ENCODE peak calls at places on chromosomes 7 and 10, in four cellular contexts. R is GM12864, F is OCI-LY7, B is Panc1. I is an unnamed sample.

GRCh38 chr10:13613519-13613918 is 26.8 kb downstream of the PRPF18 start:
- DNase-seq in R (no peak), F (no peak), B (no peak), I (no peak)

GRCh38 chr7:51802698-51803097 is 486.1 kb upstream of the COBL start:
- DNase-seq in R (no peak), F (no peak), B (no peak), I (no peak)

GRCh38 chr10:74953214-74953613 is 126.8 kb downstream of the KAT6B start:
- DNase-seq in R (no peak), F (no peak), B (no peak), I (no peak)

GRCh38 chr10:132516771-132517725 is 20.5 kb upstream of the INPP5A start:
- DNase-seq in R (no peak), F (no peak), B (peak; percentile 72), I (no peak)

GRCh38 chr7:151135866-151136514 is 31.5 kb downstream of the GBX1 start:
- DNase-seq in R (no peak), F (no peak), B (no peak), I (no peak)

GRCh38 chr7:71482284-71482683 is 350.3 kb downstream of the GALNT17 start:
- DNase-seq in R (no peak), F (no peak), B (no peak), I (no peak)

GRCh38 chr10:49615213-49615612 is 1.4 kb downstream of the CHAT start:
- DNase-seq in R (no peak), F (no peak), B (no peak), I (no peak)

GRCh38 chr10:110273474-110273873 is 31.2 kb downstream of the SMNDC1 start:
- DNase-seq in R (no peak), F (no peak), B (no peak), I (peak; percentile 12)

GRCh38 chr7:43454936-43455518 is 127.9 kb upstream of the STK17A start:
- DNase-seq in R (no peak), F (peak; percentile 46), B (no peak), I (peak; percentile 66)

GRCh38 chr7:101121996-101122932 is 4.6 kb upstream of the SERPINE1 start:
- DNase-seq in R (no peak), F (no peak), B (no peak), I (peak; percentile 74)

GRCh38 chr7:90726623-90727022 is 130.5 kb downstream of the CDK14 start:
- DNase-seq in R (no peak), F (no peak), B (no peak), I (no peak)

GRCh38 chr7:78226059-78226658 is 427.6 kb downstream of the PHTF2 start:
- DNase-seq in R (no peak), F (peak; percentile 26), B (peak; percentile 8), I (no peak)

GRCh38 chr7:157302314-157302711 is 34.5 kb upstream of the DNAJB6 start:
- DNase-seq in R (peak; percentile 69), F (peak; percentile 63), B (no peak), I (peak; percentile 71)

GRCh38 chr10:1393481-1393880 is 337.3 kb downstream of the WDR37 start:
- DNase-seq in R (no peak), F (no peak), B (no peak), I (no peak)

GRCh38 chr10:87619705-87620104 is 40.0 kb upstream of the PAPSS2 start:
- DNase-seq in R (no peak), F (no peak), B (no peak), I (no peak)

GRCh38 chr7:77910124-77910523 is 111.6 kb downstream of the PHTF2 start:
- DNase-seq in R (no peak), F (peak; percentile 41), B (no peak), I (no peak)

GRCh38 chr7:153286763-153287162 is 527.2 kb downstream of the ACTR3B start:
- DNase-seq in R (no peak), F (no peak), B (no peak), I (no peak)

GRCh38 chr10:2620827-2621521 is 446.4 kb upstream of the PFKP start:
- DNase-seq in R (no peak), F (no peak), B (no peak), I (no peak)

GRCh38 chr10:33145451-33146188 is 187.6 kb upstream of the ITGB1 start:
- DNase-seq in R (no peak), F (no peak), B (no peak), I (no peak)

GRCh38 chr10:86598151-86598550 is 56.2 kb upstream of the OPN4 start:
- DNase-seq in R (no peak), F (no peak), B (no peak), I (no peak)

GRCh38 chr7:129163875-129164544 is 19.5 kb downstream of the TSPAN33 start:
- DNase-seq in R (peak; percentile 48), F (peak; percentile 69), B (peak; percentile 27), I (no peak)

GRCh38 chr10:21257919-21258318 is 267.6 kb downstream of the SKIDA1 start:
- DNase-seq in R (no peak), F (no peak), B (no peak), I (no peak)

GRCh38 chr7:107168233-107169119 is at the start of gene HBP1:
- DNase-seq in R (peak; percentile 99), F (peak; percentile 99), B (peak; percentile 100), I (peak; percentile 93)

GRCh38 chr7:107171496-107171895 is 2.7 kb downstream of the HBP1 start:
- DNase-seq in R (no peak), F (no peak), B (no peak), I (no peak)

GRCh38 chr7:107167483-107168232 is 1.1 kb upstream of the HBP1 start:
- DNase-seq in R (no peak), F (peak; percentile 72), B (peak; percentile 63), I (no peak)

GRCh38 chr7:107170051-107170661 is 1.4 kb downstream of the HBP1 start:
- DNase-seq in R (no peak), F (no peak), B (no peak), I (no peak)

GRCh38 chr7:107169120-107170050 is 582 bp downstream of the HBP1 start:
- DNase-seq in R (peak; percentile 65), F (peak; percentile 94), B (peak; percentile 98), I (peak; percentile 83)
- TF ChIP-seq CTCF in R (no peak), F (peak; percentile 42), B (no peak), I (no peak)

DNA sequence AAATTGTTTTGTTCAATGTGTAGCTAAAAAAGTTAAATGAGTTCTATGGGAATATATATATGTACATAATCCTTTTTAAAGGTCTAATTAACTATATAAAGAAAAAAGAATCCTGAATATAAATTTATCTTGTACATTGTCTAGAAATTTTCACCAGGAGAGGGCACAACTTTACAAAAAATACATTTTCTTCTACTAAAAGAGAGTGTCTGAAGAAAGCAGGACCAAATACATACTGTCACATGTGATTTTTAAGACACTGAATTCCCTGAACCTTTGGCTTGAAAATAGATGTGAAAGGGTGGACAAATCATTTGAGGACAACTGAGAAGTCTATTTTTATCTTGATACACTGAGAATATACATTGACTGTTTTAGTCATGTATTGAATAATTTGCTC is 204.3 kb downstream of the DGKB start:
- DNase-seq in R (no peak), F (no peak), B (no peak), I (no peak)
- TF ChIP-seq CTCF in R (no peak), F (peak; percentile 34), B (peak; percentile 22), I (peak; percentile 19)

GRCh38 chr10:105063796-105064195 is 422.7 kb downstream of the SORCS3 start:
- DNase-seq in R (peak; percentile 4), F (peak; percentile 17), B (peak; percentile 2), I (peak; percentile 20)
- TF ChIP-seq CTCF in R (peak; percentile 70), F (peak; percentile 78), B (peak; percentile 68), I (peak; percentile 26)

DNA sequence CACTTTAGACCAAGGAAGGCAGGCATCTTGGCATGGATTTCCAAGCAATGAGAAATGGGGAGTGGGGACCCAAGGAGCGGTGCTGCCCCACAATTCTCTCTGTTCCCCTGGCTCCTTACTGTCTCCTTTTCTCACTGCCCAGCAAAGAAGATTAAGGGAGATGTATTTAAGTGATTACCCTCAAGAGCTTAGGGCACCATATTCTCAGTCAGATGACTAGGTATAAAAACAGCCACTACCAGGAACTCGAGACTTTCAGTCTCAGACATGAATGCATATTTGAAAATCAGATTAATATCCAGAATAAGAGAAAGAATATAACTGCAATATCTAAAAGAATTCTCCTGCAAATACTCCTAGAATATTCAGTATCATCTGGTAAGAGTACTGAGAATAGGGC is at the start of gene ABLIM1:
- DNase-seq in R (no peak), F (no peak), B (no peak), I (no peak)
- TF ChIP-seq CTCF in R (no peak), F (no peak), B (no peak), I (no peak)

DNA sequence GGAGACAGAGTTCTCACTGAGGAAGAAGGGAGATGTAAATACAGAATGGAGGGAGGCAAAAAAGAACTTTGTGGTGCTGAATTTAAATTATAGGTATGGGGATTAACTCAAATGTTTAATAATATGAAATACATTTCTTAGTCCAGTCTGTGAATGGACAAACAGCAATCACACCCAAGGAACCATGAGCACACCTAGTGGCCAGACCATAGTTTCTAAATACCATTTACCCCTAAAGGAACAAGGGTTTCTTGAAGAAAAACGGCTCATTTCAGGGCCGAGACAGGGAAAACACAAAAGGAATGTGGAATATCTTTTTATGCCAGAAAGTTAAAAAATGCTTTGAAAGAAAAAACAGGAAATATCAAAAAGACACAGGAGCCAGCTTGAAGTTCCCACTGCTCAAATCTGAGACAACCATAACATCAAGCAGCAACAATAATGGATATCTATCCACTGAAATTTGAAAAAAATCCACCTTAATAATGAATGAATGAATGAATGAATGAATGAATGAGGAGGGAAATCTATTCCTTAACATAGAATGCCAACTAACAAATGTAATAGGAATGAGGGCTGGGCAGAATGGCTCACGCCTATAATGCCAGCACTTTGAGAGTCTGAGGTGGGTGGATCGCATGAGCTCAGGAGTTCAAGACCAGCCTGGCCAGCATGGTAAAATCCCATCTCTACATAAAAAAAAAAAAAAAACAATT is 8.6 kb downstream of the IPMK start:
- DNase-seq in R (no peak), F (no peak), B (no peak), I (no peak)
- TF ChIP-seq CTCF in R (no peak), F (peak; percentile 66), B (peak; percentile 41), I (no peak)

GRCh38 chr7:50119815-50120637 is 27.0 kb upstream of the ZPBP start:
- DNase-seq in R (peak; percentile 30), F (peak; percentile 80), B (no peak), I (peak; percentile 22)
- TF ChIP-seq CTCF in R (peak; percentile 74), F (peak; percentile 97), B (peak; percentile 34), I (peak; percentile 38)

GRCh38 chr7:20217193-20217948 is at the start of gene MACC1:
- DNase-seq in R (peak; percentile 96), F (peak; percentile 90), B (no peak), I (peak; percentile 46)
- TF ChIP-seq CTCF in R (peak; percentile 70), F (peak; percentile 87), B (peak; percentile 26), I (peak; percentile 59)

DNA sequence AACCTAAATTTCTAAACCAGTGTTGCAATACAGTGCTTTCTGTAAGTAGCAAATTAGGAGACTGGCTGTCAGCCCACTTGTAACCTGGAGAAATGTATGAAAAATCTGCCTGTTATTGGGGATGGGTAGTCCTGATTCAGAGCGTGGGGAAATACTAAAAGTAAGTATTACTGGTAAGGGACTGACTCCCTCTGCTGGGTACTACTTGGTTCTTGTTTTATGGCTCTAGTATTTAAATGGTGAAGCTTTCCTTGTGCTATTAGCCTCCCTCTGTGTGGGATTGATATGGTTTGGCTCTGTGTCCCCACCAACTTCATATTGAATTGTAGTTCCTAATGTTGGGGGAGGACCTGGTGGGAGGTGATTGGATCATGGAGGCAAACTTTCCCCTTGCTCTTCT is 886.1 kb downstream of the SORCS1 start:
- DNase-seq in R (no peak), F (no peak), B (no peak), I (no peak)
- TF ChIP-seq CTCF in R (no peak), F (no peak), B (no peak), I (no peak)

I was measured in GM10248.